ENCODE peak calls at places on chromosome 1, in eight cellular contexts. J is T-helper 1 cell, G is HEK293T, K is RPMI7951, H is fibroblast of gingiva, O is GM13976, S is AG08396, U is HTR-8/SVneo. A is an unnamed sample.

GRCh38 chr1:40314721-40315238 is 2.3 kb downstream of the COL9A2 start:
- DNase-seq in J (no peak), U (no peak), H (no peak), G (peak; percentile 5), K (no peak), S (no peak), O (peak; percentile 34), A (peak; percentile 49)

GRCh38 chr1:202658766-202659165 is 51.5 kb downstream of the SYT2 start:
- DNase-seq in O (no peak), G (no peak), J (no peak), H (no peak), S (no peak), K (no peak), U (no peak), A (no peak)

GRCh38 chr1:94382163-94382562 is 36.0 kb upstream of the ABCD3 start:
- DNase-seq in U (no peak), O (no peak), G (no peak), H (no peak), K (no peak), S (no peak), J (no peak), A (no peak)

GRCh38 chr1:21234779-21235178 is 55.5 kb downstream of the ECE1 start:
- DNase-seq in H (peak; percentile 50), K (peak; percentile 45), G (no peak), J (no peak), U (no peak), S (peak; percentile 43), O (no peak), A (no peak)

GRCh38 chr1:205942631-205943159 is 561 bp downstream of the SLC26A9 start:
- DNase-seq in K (no peak), O (no peak), H (no peak), G (no peak), S (no peak), U (no peak), J (no peak), A (no peak)

GRCh38 chr1:2632561-2633361 is at the start of gene MMEL1:
- DNase-seq in U (no peak), G (no peak), S (no peak), J (no peak), K (no peak), H (no peak), O (peak; percentile 35), A (no peak)

GRCh38 chr1:224092601-224093000 is 21.3 kb upstream of the FBXO28 start:
- DNase-seq in H (no peak), J (no peak), S (no peak), K (no peak), U (no peak), O (no peak), G (no peak), A (no peak)

GRCh38 chr1:1181938-1182410 is 8.3 kb downstream of the TTLL10 start:
- DNase-seq in U (no peak), O (no peak), G (no peak), H (no peak), K (no peak), S (no peak), J (no peak), A (no peak)

GRCh38 chr1:32901823-32902534 is 790 bp upstream of the TMEM54 start:
- DNase-seq in H (no peak), S (no peak), K (peak; percentile 23), U (no peak), O (no peak), J (no peak), G (no peak), A (no peak)

GRCh38 chr1:99784143-99784542 is 17.7 kb upstream of the FRRS1 start:
- DNase-seq in G (no peak), K (no peak), U (no peak), H (no peak), J (no peak), O (no peak), S (no peak), A (no peak)

GRCh38 chr1:98172578-98172977 is 251.7 kb upstream of the DPYD start:
- DNase-seq in S (no peak), K (no peak), U (no peak), J (no peak), H (no peak), O (no peak), G (no peak), A (no peak)

GRCh38 chr1:184626076-184627011 is 128.3 kb downstream of the EDEM3 start:
- DNase-seq in U (no peak), H (no peak), J (no peak), G (no peak), O (no peak), K (no peak), S (no peak), A (no peak)

GRCh38 chr1:164310166-164310565 is 248.8 kb upstream of the PBX1 start:
- DNase-seq in O (no peak), S (peak; percentile 25), K (no peak), G (no peak), U (no peak), H (peak; percentile 9), J (no peak), A (no peak)

GRCh38 chr1:205294175-205294913 is 27.2 kb downstream of the NUAK2 start:
- DNase-seq in H (peak; percentile 82), O (no peak), U (peak; percentile 75), S (peak; percentile 71), K (peak; percentile 95), J (no peak), G (no peak), A (no peak)

GRCh38 chr1:65006806-65007205 is 40.5 kb upstream of the JAK1 start:
- DNase-seq in H (no peak), U (no peak), O (no peak), K (no peak), J (no peak), G (no peak), S (no peak), A (no peak)

GRCh38 chr1:40849801-40850592 is 12.2 kb downstream of the CITED4 start:
- DNase-seq in G (peak; percentile 79), H (peak; percentile 33), U (peak; percentile 58), S (peak; percentile 78), J (peak; percentile 45), K (peak; percentile 53), O (peak; percentile 81), A (peak; percentile 92)

GRCh38 chr1:905071-905749 is 18.5 kb upstream of the SAMD11 start:
- DNase-seq in G (no peak), S (peak; percentile 41), U (no peak), O (peak; percentile 79), K (no peak), H (peak; percentile 21), J (no peak), A (no peak)

GRCh38 chr1:94676686-94677085 is 135.1 kb upstream of the F3 start:
- DNase-seq in J (no peak), U (no peak), H (no peak), S (no peak), O (no peak), K (no peak), G (no peak), A (no peak)

GRCh38 chr1:20124451-20125057 is 5.2 kb upstream of the PLA2G2D start:
- DNase-seq in U (peak; percentile 75), O (no peak), S (peak; percentile 68), K (peak; percentile 94), H (peak; percentile 30), G (no peak), J (no peak), A (no peak)

GRCh38 chr1:36306902-36307456 is 811 bp downstream of the SH3D21 start:
- DNase-seq in S (peak; percentile 97), U (peak; percentile 96), K (peak; percentile 94), O (peak; percentile 100), J (peak; percentile 83), G (peak; percentile 99), H (peak; percentile 87), A (peak; percentile 84)

GRCh38 chr1:221869759-221870158 is 127.9 kb upstream of the DUSP10 start:
- DNase-seq in G (no peak), U (no peak), H (peak; percentile 94), K (no peak), S (peak; percentile 35), J (no peak), O (no peak), A (no peak)

GRCh38 chr1:42788021-42788420 is 3.2 kb downstream of the TMEM269 start:
- DNase-seq in J (no peak), H (no peak), G (no peak), U (no peak), K (no peak), O (no peak), S (no peak), A (no peak)

GRCh38 chr1:10833630-10834557 is 37.4 kb upstream of the CASZ1 start:
- DNase-seq in S (no peak), J (no peak), O (no peak), K (peak; percentile 16), H (no peak), U (no peak), G (no peak), A (no peak)

GRCh38 chr1:86515597-86515996 is 31.3 kb upstream of the CLCA4 start:
- DNase-seq in H (no peak), G (peak; percentile 64), J (no peak), U (peak; percentile 6), K (peak; percentile 49), O (no peak), S (no peak), A (no peak)

GRCh38 chr1:36204347-36204909 is 19.8 kb upstream of the THRAP3 start:
- DNase-seq in K (peak; percentile 26), H (peak; percentile 38), G (no peak), S (no peak), J (no peak), O (peak; percentile 3), U (no peak), A (no peak)

GRCh38 chr1:202836616-202837403 is 26.1 kb downstream of the PCAT6 start:
- DNase-seq in U (no peak), K (no peak), H (no peak), O (no peak), S (no peak), J (no peak), G (no peak), A (no peak)

GRCh38 chr1:110214454-110215404 is 4.6 kb downstream of the KCNC4 start:
- DNase-seq in S (no peak), K (no peak), U (no peak), G (no peak), J (no peak), H (no peak), O (no peak), A (no peak)

GRCh38 chr1:243343970-243344749 is 88.3 kb downstream of the SDCCAG8 start:
- DNase-seq in O (peak; percentile 47), H (peak; percentile 19), U (peak; percentile 35), S (peak; percentile 30), K (peak; percentile 27), J (no peak), G (peak; percentile 50), A (no peak)

GRCh38 chr1:147847831-147848230 is 54.8 kb upstream of the GJA8 start:
- DNase-seq in K (no peak), J (no peak), U (no peak), S (no peak), H (no peak), O (no peak), G (no peak), A (no peak)

A was measured in posterior cingulate gyrus.